ENCODE peak calls at places on chromosomes 2 and 18, in five cellular contexts. One of them, this sample, is unnamed.

GRCh38 chr2:153478289-153479261 is at the start of gene RPRM:
- DNase-seq in GM23338: peak
- DNase-seq in neural crest cell: peak
- DNase-seq in tibial artery: peak
- DNase-seq in CD14-positive monocyte: no peak
- DNase-seq in this sample: peak

GRCh38 chr2:85397925-85398331 is 12.2 kb downstream of the CAPG start:
- DNase-seq in GM23338: no peak
- DNase-seq in neural crest cell: no peak
- DNase-seq in tibial artery: peak
- DNase-seq in CD14-positive monocyte: no peak
- DNase-seq in this sample: peak

GRCh38 chr18:74064510-74064909 is 83.1 kb downstream of the FBXO15 start:
- DNase-seq in GM23338: no peak
- DNase-seq in neural crest cell: no peak
- DNase-seq in tibial artery: no peak
- DNase-seq in CD14-positive monocyte: no peak
- DNase-seq in this sample: no peak

GRCh38 chr2:61993422-61994024 is 88.0 kb downstream of the COMMD1 start:
- DNase-seq in GM23338: peak
- DNase-seq in neural crest cell: no peak
- DNase-seq in tibial artery: no peak
- DNase-seq in CD14-positive monocyte: no peak
- DNase-seq in this sample: no peak

GRCh38 chr2:26430826-26431225 is 29.1 kb downstream of the DRC1 start:
- DNase-seq in GM23338: no peak
- DNase-seq in neural crest cell: no peak
- DNase-seq in tibial artery: no peak
- DNase-seq in CD14-positive monocyte: no peak
- DNase-seq in this sample: no peak

GRCh38 chr18:63741769-63742168 is 33.4 kb upstream of the SERPINB7 start:
- DNase-seq in GM23338: peak
- DNase-seq in neural crest cell: no peak
- DNase-seq in tibial artery: no peak
- DNase-seq in CD14-positive monocyte: no peak
- DNase-seq in this sample: no peak

GRCh38 chr2:33051586-33052385 is 105.0 kb downstream of the LTBP1 start:
- DNase-seq in GM23338: no peak
- DNase-seq in neural crest cell: no peak
- DNase-seq in tibial artery: no peak
- DNase-seq in CD14-positive monocyte: no peak
- DNase-seq in this sample: no peak

GRCh38 chr2:12478151-12479041 is 238.3 kb upstream of the TRIB2 start:
- DNase-seq in GM23338: no peak
- DNase-seq in neural crest cell: no peak
- DNase-seq in tibial artery: no peak
- DNase-seq in CD14-positive monocyte: no peak
- DNase-seq in this sample: no peak

GRCh38 chr2:45132551-45132950 is 123.3 kb upstream of the SIX2 start:
- DNase-seq in GM23338: no peak
- DNase-seq in neural crest cell: no peak
- DNase-seq in tibial artery: no peak
- DNase-seq in CD14-positive monocyte: no peak
- DNase-seq in this sample: no peak

GRCh38 chr2:148209598-148209997 is 188.7 kb downstream of the MBD5 start:
- DNase-seq in GM23338: peak
- DNase-seq in neural crest cell: no peak
- DNase-seq in tibial artery: no peak
- DNase-seq in CD14-positive monocyte: no peak
- DNase-seq in this sample: no peak

GRCh38 chr2:37167636-37168182 is 10.9 kb upstream of the EIF2AK2 start:
- DNase-seq in GM23338: no peak
- DNase-seq in neural crest cell: no peak
- DNase-seq in tibial artery: no peak
- DNase-seq in CD14-positive monocyte: no peak
- DNase-seq in this sample: no peak

GRCh38 chr2:20484034-20484617 is 37.3 kb downstream of the RHOB start:
- DNase-seq in GM23338: no peak
- DNase-seq in neural crest cell: no peak
- DNase-seq in tibial artery: no peak
- DNase-seq in CD14-positive monocyte: no peak
- DNase-seq in this sample: no peak

GRCh38 chr2:7010376-7010775 is 93.2 kb downstream of the RNF144A start:
- DNase-seq in GM23338: no peak
- DNase-seq in neural crest cell: no peak
- DNase-seq in tibial artery: no peak
- DNase-seq in CD14-positive monocyte: no peak
- DNase-seq in this sample: no peak

GRCh38 chr2:7011376-7012083 is 94.3 kb downstream of the RNF144A start:
- DNase-seq in GM23338: no peak
- DNase-seq in neural crest cell: no peak
- DNase-seq in tibial artery: no peak
- DNase-seq in CD14-positive monocyte: no peak
- DNase-seq in this sample: no peak

GRCh38 chr2:7009207-7009911 is 92.1 kb downstream of the RNF144A start:
- DNase-seq in GM23338: peak
- DNase-seq in neural crest cell: no peak
- DNase-seq in tibial artery: no peak
- DNase-seq in CD14-positive monocyte: no peak
- DNase-seq in this sample: no peak

GRCh38 chr2:7007488-7007845 is 90.3 kb downstream of the RNF144A start:
- DNase-seq in GM23338: no peak
- DNase-seq in neural crest cell: no peak
- DNase-seq in tibial artery: no peak
- DNase-seq in CD14-positive monocyte: no peak
- DNase-seq in this sample: no peak

DNA sequence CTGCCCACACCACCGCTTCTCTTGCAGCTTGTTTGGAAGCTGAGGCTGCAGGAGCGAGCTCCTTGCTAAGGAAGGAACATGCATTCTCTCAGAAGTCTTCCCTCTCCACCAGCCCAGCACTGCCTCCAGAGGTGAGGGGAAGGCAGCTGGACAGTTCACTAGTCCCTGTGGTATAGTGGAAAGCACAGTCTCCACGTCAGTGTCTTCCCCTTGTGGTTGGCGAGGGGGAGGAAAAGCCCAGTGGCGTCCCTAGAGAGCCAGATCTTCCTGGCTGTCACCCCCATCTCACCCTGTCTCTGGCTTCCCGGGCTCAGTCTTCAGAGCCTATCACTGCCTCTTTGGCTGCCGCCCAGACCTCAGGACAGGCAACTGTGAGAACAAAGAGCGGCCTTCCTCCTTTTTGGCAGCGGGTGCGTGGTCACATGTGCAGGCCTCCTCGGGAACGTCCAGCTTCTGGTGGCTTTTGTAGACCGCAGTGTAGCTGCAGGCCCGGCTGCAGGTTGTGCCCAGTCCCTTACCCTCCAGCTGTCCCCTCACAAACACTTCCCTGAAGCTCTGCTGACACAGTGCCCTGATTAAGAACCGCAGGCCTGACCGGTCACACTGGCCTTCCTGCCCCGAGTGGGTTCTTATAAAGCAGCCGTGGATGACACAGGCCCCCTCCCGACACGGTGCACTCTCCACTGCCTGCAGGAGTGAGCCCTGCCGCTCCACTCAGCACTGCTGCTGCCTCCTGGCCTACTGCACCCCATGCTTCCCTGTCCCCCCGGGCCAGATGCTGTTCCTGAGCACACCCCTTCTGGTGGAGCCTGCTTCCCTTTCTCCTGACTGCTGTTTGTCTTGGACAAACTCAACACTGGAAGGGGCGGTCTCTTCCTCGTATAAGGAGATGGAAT is 90.9 kb downstream of the RNF144A start:
- DNase-seq in GM23338: peak
- DNase-seq in neural crest cell: no peak
- DNase-seq in tibial artery: peak
- DNase-seq in CD14-positive monocyte: peak
- DNase-seq in this sample: no peak
- TF ChIP-seq CTCF in GM23338: no peak
- TF ChIP-seq CTCF in neural crest cell: no peak
- TF ChIP-seq CTCF in tibial artery: no peak
- TF ChIP-seq CTCF in CD14-positive monocyte: peak
- TF ChIP-seq CTCF in this sample: peak

DNA sequence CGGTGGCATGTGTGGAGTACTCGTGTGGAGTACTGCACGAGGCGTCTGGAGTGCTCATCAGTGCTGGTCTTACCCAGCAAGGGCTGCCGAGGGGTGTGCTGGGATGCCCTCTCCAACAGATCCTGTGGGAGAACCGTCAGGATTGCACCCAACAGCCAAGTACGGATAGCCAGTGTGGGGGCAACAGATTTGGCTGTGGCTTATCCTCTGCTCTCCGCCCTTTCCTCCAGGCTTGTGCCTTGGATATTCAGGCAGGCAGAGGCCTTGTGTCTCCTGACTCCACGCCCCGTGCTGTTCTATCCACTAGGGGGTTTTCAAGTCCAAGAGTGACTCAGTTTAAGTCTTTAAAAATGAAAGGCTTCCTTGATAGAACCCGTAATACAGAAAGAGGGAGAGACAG is 321.0 kb upstream of the HS6ST1 start:
- DNase-seq in GM23338: no peak
- DNase-seq in neural crest cell: no peak
- DNase-seq in tibial artery: peak
- DNase-seq in CD14-positive monocyte: peak
- DNase-seq in this sample: peak
- TF ChIP-seq CTCF in GM23338: no peak
- TF ChIP-seq CTCF in neural crest cell: no peak
- TF ChIP-seq CTCF in tibial artery: no peak
- TF ChIP-seq CTCF in CD14-positive monocyte: no peak
- TF ChIP-seq CTCF in this sample: no peak

DNA sequence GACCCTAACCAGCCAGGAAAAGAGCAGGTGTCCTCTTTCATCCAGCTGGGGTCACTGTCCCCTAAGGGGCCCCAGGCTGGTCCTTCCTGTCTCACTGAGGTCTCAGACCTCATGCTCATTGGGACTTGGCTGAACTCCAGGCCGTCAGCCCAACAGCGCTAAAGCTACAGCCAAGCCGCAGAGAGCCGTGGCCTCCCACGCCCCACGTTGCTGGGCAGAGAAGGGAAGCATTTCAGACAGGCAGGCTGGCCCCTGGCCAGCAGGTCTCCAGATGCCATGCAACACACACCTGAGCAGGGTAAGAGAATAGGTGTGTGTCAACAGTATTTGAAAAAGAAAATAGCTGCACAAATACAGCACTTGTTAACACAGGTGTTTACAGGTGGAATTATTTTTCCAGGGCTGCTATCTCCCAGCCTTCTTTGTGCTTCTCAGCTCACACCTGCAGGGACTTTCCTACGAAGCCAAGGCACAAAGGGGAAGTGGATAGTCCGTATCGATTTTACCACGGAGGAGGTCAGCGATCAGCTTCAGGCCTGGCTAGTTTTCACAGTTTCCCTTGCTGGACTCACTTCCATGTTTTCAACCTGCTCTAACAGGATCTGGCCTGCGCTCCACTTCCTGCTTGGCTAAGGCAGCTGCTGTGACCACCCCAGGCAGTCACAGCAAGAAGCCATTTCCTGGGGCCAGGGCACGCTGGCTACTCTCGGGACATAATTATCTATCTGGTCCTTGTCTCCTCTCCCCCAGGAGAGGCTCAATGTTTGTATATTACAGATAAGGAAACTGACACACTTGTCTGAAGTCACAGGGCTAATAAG is 156.1 kb upstream of the ID2 start:
- DNase-seq in GM23338: peak
- DNase-seq in neural crest cell: no peak
- DNase-seq in tibial artery: peak
- DNase-seq in CD14-positive monocyte: peak
- DNase-seq in this sample: no peak
- TF ChIP-seq CTCF in GM23338: peak
- TF ChIP-seq CTCF in neural crest cell: no peak
- TF ChIP-seq CTCF in tibial artery: no peak
- TF ChIP-seq CTCF in CD14-positive monocyte: peak
- TF ChIP-seq CTCF in this sample: peak

GRCh38 chr2:64485302-64485701 is 31.3 kb downstream of the LGALSL start:
- DNase-seq in GM23338: no peak
- DNase-seq in neural crest cell: no peak
- DNase-seq in tibial artery: no peak
- DNase-seq in CD14-positive monocyte: no peak
- DNase-seq in this sample: no peak

GRCh38 chr2:64489081-64489761 is 34.9 kb upstream of the AFTPH start:
- DNase-seq in GM23338: no peak
- DNase-seq in neural crest cell: no peak
- DNase-seq in tibial artery: no peak
- DNase-seq in CD14-positive monocyte: no peak
- DNase-seq in this sample: no peak

GRCh38 chr2:64485961-64486360 is 32.0 kb downstream of the LGALSL start:
- DNase-seq in GM23338: no peak
- DNase-seq in neural crest cell: no peak
- DNase-seq in tibial artery: no peak
- DNase-seq in CD14-positive monocyte: no peak
- DNase-seq in this sample: no peak

GRCh38 chr2:64487256-64488049 is 33.5 kb downstream of the LGALSL start:
- DNase-seq in GM23338: no peak
- DNase-seq in neural crest cell: no peak
- DNase-seq in tibial artery: no peak
- DNase-seq in CD14-positive monocyte: no peak
- DNase-seq in this sample: no peak

GRCh38 chr2:64488050-64488974 is 34.4 kb downstream of the LGALSL start:
- DNase-seq in GM23338: peak
- DNase-seq in neural crest cell: peak
- DNase-seq in tibial artery: peak
- DNase-seq in CD14-positive monocyte: peak
- DNase-seq in this sample: no peak
- TF ChIP-seq CTCF in GM23338: peak
- TF ChIP-seq CTCF in neural crest cell: peak
- TF ChIP-seq CTCF in tibial artery: peak
- TF ChIP-seq CTCF in CD14-positive monocyte: peak
- TF ChIP-seq CTCF in this sample: peak

GRCh38 chr2:73920577-73921545 is 5.8 kb upstream of the DGUOK start:
- DNase-seq in GM23338: peak
- DNase-seq in neural crest cell: peak
- DNase-seq in tibial artery: no peak
- DNase-seq in CD14-positive monocyte: peak
- DNase-seq in this sample: no peak
- TF ChIP-seq CTCF in GM23338: peak
- TF ChIP-seq CTCF in neural crest cell: peak
- TF ChIP-seq CTCF in tibial artery: no peak
- TF ChIP-seq CTCF in CD14-positive monocyte: peak
- TF ChIP-seq CTCF in this sample: peak